ENCODE peak calls at places on chromosomes 12 and 14, in nine cellular contexts. One of them, this sample, is unnamed.

GRCh38 chr12:66916189-66916588 is 237.3 kb upstream of the GRIP1 start:
- DNase-seq in heart right ventricle: no peak
- DNase-seq in ascending aorta: no peak
- DNase-seq in Caco-2: no peak
- DNase-seq in neural progenitor cell: peak
- DNase-seq in endothelial cell of umbilical vein: no peak
- DNase-seq in A673: peak
- DNase-seq in IMR-90: no peak
- DNase-seq in astrocyte of the spinal cord: no peak
- DNase-seq in this sample: no peak

GRCh38 chr12:54413284-54414190 is 5.5 kb downstream of the ITGA5 start:
- DNase-seq in heart right ventricle: peak
- DNase-seq in ascending aorta: peak
- DNase-seq in Caco-2: no peak
- DNase-seq in neural progenitor cell: no peak
- DNase-seq in endothelial cell of umbilical vein: peak
- DNase-seq in A673: peak
- DNase-seq in IMR-90: no peak
- DNase-seq in astrocyte of the spinal cord: no peak
- DNase-seq in this sample: no peak

GRCh38 chr12:70645494-70646317 is 8.5 kb upstream of the PTPRB start:
- DNase-seq in heart right ventricle: peak
- DNase-seq in ascending aorta: no peak
- DNase-seq in Caco-2: peak
- DNase-seq in neural progenitor cell: no peak
- DNase-seq in endothelial cell of umbilical vein: peak
- DNase-seq in A673: peak
- DNase-seq in IMR-90: peak
- DNase-seq in astrocyte of the spinal cord: peak
- DNase-seq in this sample: peak

GRCh38 chr14:102442241-102443211 is 67.0 kb downstream of the ANKRD9 start:
- DNase-seq in heart right ventricle: no peak
- DNase-seq in ascending aorta: no peak
- DNase-seq in Caco-2: peak
- DNase-seq in neural progenitor cell: no peak
- DNase-seq in endothelial cell of umbilical vein: no peak
- DNase-seq in A673: no peak
- DNase-seq in IMR-90: peak
- DNase-seq in astrocyte of the spinal cord: no peak
- DNase-seq in this sample: no peak

GRCh38 chr12:120216742-120217595 is 16.1 kb upstream of the RPLP0 start:
- DNase-seq in heart right ventricle: no peak
- DNase-seq in ascending aorta: no peak
- DNase-seq in Caco-2: no peak
- DNase-seq in neural progenitor cell: no peak
- DNase-seq in endothelial cell of umbilical vein: no peak
- DNase-seq in A673: no peak
- DNase-seq in IMR-90: no peak
- DNase-seq in astrocyte of the spinal cord: no peak
- DNase-seq in this sample: no peak

GRCh38 chr12:113276306-113276705 is 55.0 kb downstream of the TPCN1 start:
- DNase-seq in heart right ventricle: no peak
- DNase-seq in ascending aorta: no peak
- DNase-seq in Caco-2: no peak
- DNase-seq in neural progenitor cell: no peak
- DNase-seq in endothelial cell of umbilical vein: no peak
- DNase-seq in A673: no peak
- DNase-seq in IMR-90: peak
- DNase-seq in astrocyte of the spinal cord: no peak
- DNase-seq in this sample: no peak

GRCh38 chr12:120668091-120668796 is 18.7 kb upstream of the MLEC start:
- DNase-seq in heart right ventricle: no peak
- DNase-seq in ascending aorta: no peak
- DNase-seq in Caco-2: no peak
- DNase-seq in neural progenitor cell: peak
- DNase-seq in endothelial cell of umbilical vein: no peak
- DNase-seq in A673: no peak
- DNase-seq in IMR-90: no peak
- DNase-seq in astrocyte of the spinal cord: no peak
- DNase-seq in this sample: no peak

GRCh38 chr12:47414511-47414910 is 291.3 kb downstream of the RPAP3 start:
- DNase-seq in heart right ventricle: no peak
- DNase-seq in ascending aorta: no peak
- DNase-seq in Caco-2: no peak
- DNase-seq in neural progenitor cell: no peak
- DNase-seq in endothelial cell of umbilical vein: no peak
- DNase-seq in A673: no peak
- DNase-seq in IMR-90: no peak
- DNase-seq in astrocyte of the spinal cord: no peak
- DNase-seq in this sample: no peak

GRCh38 chr12:80195143-80195726 is 95.9 kb downstream of the OTOGL start:
- DNase-seq in heart right ventricle: peak
- DNase-seq in ascending aorta: no peak
- DNase-seq in Caco-2: peak
- DNase-seq in neural progenitor cell: peak
- DNase-seq in endothelial cell of umbilical vein: peak
- DNase-seq in A673: peak
- DNase-seq in IMR-90: peak
- DNase-seq in astrocyte of the spinal cord: peak
- DNase-seq in this sample: no peak

GRCh38 chr12:113103756-113104450 is 31.7 kb downstream of the RASAL1 start:
- DNase-seq in heart right ventricle: no peak
- DNase-seq in ascending aorta: no peak
- DNase-seq in Caco-2: no peak
- DNase-seq in neural progenitor cell: peak
- DNase-seq in endothelial cell of umbilical vein: no peak
- DNase-seq in A673: no peak
- DNase-seq in IMR-90: no peak
- DNase-seq in astrocyte of the spinal cord: no peak
- DNase-seq in this sample: no peak

GRCh38 chr12:121579981-121580868 is 598 bp downstream of the KDM2B start:
- DNase-seq in heart right ventricle: peak
- DNase-seq in ascending aorta: no peak
- DNase-seq in Caco-2: peak
- DNase-seq in neural progenitor cell: peak
- DNase-seq in endothelial cell of umbilical vein: peak
- DNase-seq in A673: peak
- DNase-seq in IMR-90: peak
- DNase-seq in astrocyte of the spinal cord: peak
- DNase-seq in this sample: no peak

GRCh38 chr14:56494167-56494566 is 85.4 kb upstream of the TMEM260 start:
- DNase-seq in heart right ventricle: peak
- DNase-seq in ascending aorta: no peak
- DNase-seq in Caco-2: no peak
- DNase-seq in neural progenitor cell: no peak
- DNase-seq in endothelial cell of umbilical vein: no peak
- DNase-seq in A673: no peak
- DNase-seq in IMR-90: no peak
- DNase-seq in astrocyte of the spinal cord: no peak
- DNase-seq in this sample: no peak

GRCh38 chr14:101033446-101034165 is 130.1 kb upstream of the RTL1 start:
- DNase-seq in heart right ventricle: no peak
- DNase-seq in ascending aorta: no peak
- DNase-seq in Caco-2: no peak
- DNase-seq in neural progenitor cell: no peak
- DNase-seq in endothelial cell of umbilical vein: no peak
- DNase-seq in A673: no peak
- DNase-seq in IMR-90: no peak
- DNase-seq in astrocyte of the spinal cord: no peak
- DNase-seq in this sample: no peak

GRCh38 chr12:124006582-124007170 is 33.7 kb downstream of the ZNF664 start:
- DNase-seq in heart right ventricle: no peak
- DNase-seq in ascending aorta: no peak
- DNase-seq in Caco-2: no peak
- DNase-seq in neural progenitor cell: no peak
- DNase-seq in endothelial cell of umbilical vein: no peak
- DNase-seq in A673: no peak
- DNase-seq in IMR-90: no peak
- DNase-seq in astrocyte of the spinal cord: no peak
- DNase-seq in this sample: no peak

GRCh38 chr12:82953397-82953796 is 266.7 kb downstream of the TMTC2 start:
- DNase-seq in heart right ventricle: no peak
- DNase-seq in ascending aorta: no peak
- DNase-seq in Caco-2: no peak
- DNase-seq in neural progenitor cell: no peak
- DNase-seq in endothelial cell of umbilical vein: no peak
- DNase-seq in A673: no peak
- DNase-seq in IMR-90: no peak
- DNase-seq in astrocyte of the spinal cord: no peak
- DNase-seq in this sample: no peak

GRCh38 chr12:70338531-70338930 is 27.6 kb upstream of the KCNMB4 start:
- DNase-seq in heart right ventricle: no peak
- DNase-seq in ascending aorta: no peak
- DNase-seq in Caco-2: no peak
- DNase-seq in neural progenitor cell: no peak
- DNase-seq in endothelial cell of umbilical vein: no peak
- DNase-seq in A673: no peak
- DNase-seq in IMR-90: peak
- DNase-seq in astrocyte of the spinal cord: no peak
- DNase-seq in this sample: no peak

GRCh38 chr14:101499080-101499479 is 62.2 kb upstream of the DIO3 start:
- DNase-seq in heart right ventricle: no peak
- DNase-seq in ascending aorta: no peak
- DNase-seq in Caco-2: no peak
- DNase-seq in neural progenitor cell: no peak
- DNase-seq in endothelial cell of umbilical vein: no peak
- DNase-seq in A673: no peak
- DNase-seq in IMR-90: no peak
- DNase-seq in astrocyte of the spinal cord: no peak
- DNase-seq in this sample: no peak

GRCh38 chr14:102998393-102998792 is 59.0 kb downstream of the CDC42BPB start:
- DNase-seq in heart right ventricle: no peak
- DNase-seq in ascending aorta: no peak
- DNase-seq in Caco-2: no peak
- DNase-seq in neural progenitor cell: no peak
- DNase-seq in endothelial cell of umbilical vein: no peak
- DNase-seq in A673: no peak
- DNase-seq in IMR-90: peak
- DNase-seq in astrocyte of the spinal cord: peak
- DNase-seq in this sample: no peak

GRCh38 chr12:51389302-51389999 is 1.8 kb downstream of the GALNT6 start:
- DNase-seq in heart right ventricle: no peak
- DNase-seq in ascending aorta: no peak
- DNase-seq in Caco-2: no peak
- DNase-seq in neural progenitor cell: no peak
- DNase-seq in endothelial cell of umbilical vein: no peak
- DNase-seq in A673: no peak
- DNase-seq in IMR-90: peak
- DNase-seq in astrocyte of the spinal cord: no peak
- DNase-seq in this sample: no peak

GRCh38 chr12:1435044-1435443 is 159.3 kb downstream of the FBXL14 start:
- DNase-seq in heart right ventricle: no peak
- DNase-seq in ascending aorta: no peak
- DNase-seq in Caco-2: no peak
- DNase-seq in neural progenitor cell: no peak
- DNase-seq in endothelial cell of umbilical vein: peak
- DNase-seq in A673: no peak
- DNase-seq in IMR-90: no peak
- DNase-seq in astrocyte of the spinal cord: no peak
- DNase-seq in this sample: no peak

DNA sequence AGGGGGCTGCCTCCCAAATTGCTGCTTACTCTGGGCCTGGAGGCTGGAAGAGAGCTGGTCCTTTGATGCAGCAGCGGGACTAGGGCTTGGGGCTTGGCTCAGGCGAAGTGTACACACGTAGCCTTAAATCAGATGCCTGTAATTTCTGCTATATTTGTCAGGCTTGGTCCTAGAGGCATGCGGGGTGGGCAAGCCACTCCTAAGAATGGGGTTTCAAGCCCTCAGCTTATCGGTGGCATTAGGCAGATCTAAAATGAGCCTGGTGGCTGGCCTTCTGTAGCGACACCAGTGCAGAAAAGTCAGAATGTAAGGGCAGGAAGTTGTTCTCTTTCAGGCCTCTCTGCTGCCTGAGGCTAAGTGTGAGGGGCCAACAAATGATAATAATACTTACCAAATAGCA is 927 bp upstream of the SLC8A3 start:
- DNase-seq in heart right ventricle: no peak
- DNase-seq in ascending aorta: no peak
- DNase-seq in Caco-2: no peak
- DNase-seq in neural progenitor cell: peak
- DNase-seq in endothelial cell of umbilical vein: no peak
- DNase-seq in A673: no peak
- DNase-seq in IMR-90: no peak
- DNase-seq in astrocyte of the spinal cord: no peak
- DNase-seq in this sample: no peak
- H3K4me3 ChIP-seq in heart right ventricle: no peak
- H3K4me3 ChIP-seq in ascending aorta: no peak
- H3K4me3 ChIP-seq in Caco-2: no peak
- H3K4me3 ChIP-seq in neural progenitor cell: peak
- H3K4me3 ChIP-seq in endothelial cell of umbilical vein: no peak
- H3K4me3 ChIP-seq in A673: no peak
- H3K4me3 ChIP-seq in IMR-90: no peak
- H3K4me3 ChIP-seq in astrocyte of the spinal cord: no peak
- H3K4me3 ChIP-seq in this sample: no peak

GRCh38 chr12:64746663-64747062 is 12.5 kb downstream of the GNS start:
- DNase-seq in heart right ventricle: no peak
- DNase-seq in ascending aorta: no peak
- DNase-seq in Caco-2: no peak
- DNase-seq in neural progenitor cell: no peak
- DNase-seq in endothelial cell of umbilical vein: peak
- DNase-seq in A673: no peak
- DNase-seq in IMR-90: peak
- DNase-seq in astrocyte of the spinal cord: peak
- DNase-seq in this sample: no peak
- TF ChIP-seq CTCF in heart right ventricle: no peak
- TF ChIP-seq CTCF in ascending aorta: no peak
- TF ChIP-seq CTCF in Caco-2: no peak
- TF ChIP-seq CTCF in neural progenitor cell: no peak
- TF ChIP-seq CTCF in endothelial cell of umbilical vein: no peak
- TF ChIP-seq CTCF in A673: no peak
- TF ChIP-seq CTCF in IMR-90: no peak
- TF ChIP-seq CTCF in astrocyte of the spinal cord: no peak
- TF ChIP-seq CTCF in this sample: no peak

DNA sequence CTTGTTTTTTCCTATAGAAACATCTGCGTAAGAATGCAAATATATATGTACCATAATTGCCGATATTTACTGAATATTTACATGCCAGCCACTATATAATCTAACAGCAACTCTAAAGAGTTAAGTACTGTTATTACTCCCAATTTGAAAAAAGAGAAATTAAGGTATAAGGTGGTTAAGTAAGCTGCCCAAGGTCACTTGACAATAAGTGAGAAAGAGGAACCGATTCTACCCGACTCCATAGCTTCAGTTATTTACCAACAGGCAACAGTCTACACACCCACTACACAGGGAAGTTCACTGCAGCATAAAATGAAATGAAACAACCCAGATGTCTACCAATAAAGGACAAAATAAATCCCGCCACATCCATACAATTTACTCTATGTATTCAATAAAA is 1.1 kb downstream of the MIS18BP1 start:
- DNase-seq in heart right ventricle: no peak
- DNase-seq in ascending aorta: no peak
- DNase-seq in Caco-2: no peak
- DNase-seq in neural progenitor cell: peak
- DNase-seq in endothelial cell of umbilical vein: peak
- DNase-seq in A673: peak
- DNase-seq in IMR-90: peak
- DNase-seq in astrocyte of the spinal cord: peak
- DNase-seq in this sample: no peak
- H3K4me3 ChIP-seq in heart right ventricle: peak
- H3K4me3 ChIP-seq in ascending aorta: peak
- H3K4me3 ChIP-seq in Caco-2: peak
- H3K4me3 ChIP-seq in neural progenitor cell: peak
- H3K4me3 ChIP-seq in endothelial cell of umbilical vein: peak
- H3K4me3 ChIP-seq in A673: peak
- H3K4me3 ChIP-seq in IMR-90: peak
- H3K4me3 ChIP-seq in astrocyte of the spinal cord: peak
- H3K4me3 ChIP-seq in this sample: peak

GRCh38 chr12:53211476-53212381 is 4.7 kb upstream of the ITGB7 start:
- DNase-seq in heart right ventricle: no peak
- DNase-seq in ascending aorta: no peak
- DNase-seq in Caco-2: peak
- DNase-seq in neural progenitor cell: peak
- DNase-seq in endothelial cell of umbilical vein: no peak
- DNase-seq in A673: no peak
- DNase-seq in IMR-90: no peak
- DNase-seq in astrocyte of the spinal cord: no peak
- DNase-seq in this sample: no peak
- TF ChIP-seq CTCF in heart right ventricle: peak
- TF ChIP-seq CTCF in ascending aorta: no peak
- TF ChIP-seq CTCF in Caco-2: peak
- TF ChIP-seq CTCF in neural progenitor cell: peak
- TF ChIP-seq CTCF in endothelial cell of umbilical vein: peak
- TF ChIP-seq CTCF in A673: peak
- TF ChIP-seq CTCF in IMR-90: no peak
- TF ChIP-seq CTCF in astrocyte of the spinal cord: peak
- TF ChIP-seq CTCF in this sample: peak

This sample was measured in epithelial cell of proximal tubule.